ENCODE peak calls at places on chromosomes 4 and X, in five cellular contexts. V, W, P, Q and N are unnamed samples.

GRCh38 chr4:5460106-5460801 is 248.1 kb downstream of the EVC2 start:
- DNase-seq in Q (no peak), W (no peak), P (peak; percentile 74), V (no peak), N (no peak)

GRCh38 chrX:36431819-36432218 is 512.3 kb downstream of the CFAP47 start:
- DNase-seq in V (no peak), Q (no peak), P (no peak), W (no peak), N (no peak)

GRCh38 chrX:152936306-152936705 is 38.4 kb downstream of the ZNF185 start:
- DNase-seq in P (no peak), W (no peak), V (peak; percentile 62), Q (no peak), N (no peak)

GRCh38 chr4:138114434-138114833 is 127.7 kb downstream of the SLC7A11 start:
- DNase-seq in W (no peak), P (no peak), V (no peak), Q (no peak), N (no peak)

GRCh38 chr4:187849556-187850245 is 145.9 kb upstream of the ZFP42 start:
- DNase-seq in P (no peak), Q (peak; percentile 46), V (no peak), W (no peak), N (no peak)

GRCh38 chr4:21512351-21512750 is 436.2 kb downstream of the KCNIP4 start:
- DNase-seq in V (no peak), P (no peak), Q (no peak), W (no peak), N (no peak)

GRCh38 chr4:84547211-84547610 is 35.7 kb upstream of the CDS1 start:
- DNase-seq in P (no peak), Q (no peak), W (no peak), V (no peak), N (no peak)

GRCh38 chrX:19514791-19515614 is at the start of gene MAP3K15:
- DNase-seq in P (peak; percentile 56), V (no peak), W (peak; percentile 14), Q (peak; percentile 87), N (peak; percentile 26)

GRCh38 chr4:3193531-3194203 is 55.3 kb upstream of the MSANTD1 start:
- DNase-seq in Q (no peak), W (no peak), V (no peak), P (no peak), N (no peak)

GRCh38 chr4:25466966-25467697 is 90.1 kb downstream of the ANAPC4 start:
- DNase-seq in V (no peak), P (no peak), W (no peak), Q (no peak), N (no peak)

GRCh38 chr4:112277220-112277619 is 8.5 kb downstream of the TIFA start:
- DNase-seq in W (no peak), P (no peak), V (no peak), Q (no peak), N (no peak)

GRCh38 chrX:18961686-18962085 is 22.2 kb downstream of the PHKA2 start:
- DNase-seq in Q (no peak), P (no peak), V (no peak), W (no peak), N (no peak)

GRCh38 chr4:21113496-21114213 is 413.4 kb downstream of the PACRGL start:
- DNase-seq in P (no peak), V (no peak), Q (no peak), W (no peak), N (no peak)

GRCh38 chr4:138494931-138495330 is 252.8 kb upstream of the SLC7A11 start:
- DNase-seq in Q (no peak), V (no peak), P (peak; percentile 56), W (no peak), N (no peak)

GRCh38 chrX:109732319-109732779 is 708 bp downstream of the ACSL4 start:
- DNase-seq in V (no peak), Q (no peak), W (no peak), P (peak; percentile 45), N (no peak)

GRCh38 chrX:56975611-56976010 is 19.7 kb downstream of the SPIN3 start:
- DNase-seq in W (no peak), V (no peak), P (no peak), Q (no peak), N (no peak)

GRCh38 chr4:186725422-186726149 is 1.9 kb upstream of the FAT1 start:
- DNase-seq in Q (peak; percentile 91), V (peak; percentile 90), P (peak; percentile 78), W (peak; percentile 87), N (peak; percentile 75)

DNA sequence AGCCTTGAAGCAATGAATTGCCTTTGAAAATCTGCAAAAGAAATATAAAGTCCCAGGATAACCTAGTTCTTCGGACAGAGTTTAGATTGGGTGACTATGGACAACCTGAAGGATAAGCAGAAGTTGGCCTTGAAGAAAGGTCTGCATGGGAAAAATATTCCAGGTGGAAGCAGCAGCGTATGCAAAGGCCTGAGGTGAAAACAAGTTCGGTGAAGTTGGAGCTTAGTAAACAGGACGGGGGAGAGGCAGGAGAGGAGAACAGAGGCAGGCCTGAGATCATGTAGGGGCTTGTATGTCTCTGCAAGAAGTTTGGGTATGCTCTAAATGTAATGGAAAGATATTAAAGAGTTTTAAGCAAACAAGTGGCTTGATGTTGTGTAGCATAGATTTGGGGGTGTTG is 176.0 kb downstream of the ARHGAP24 start:
- DNase-seq in P (no peak), V (no peak), W (no peak), Q (no peak), N (no peak)
- H3K36me3 ChIP-seq in P (no peaks in the 10 kb centered on the region), V (no peaks in the 10 kb centered on the region), W (no peaks in the 10 kb centered on the region), Q (no peaks in the 10 kb centered on the region), N (no peaks in the 10 kb centered on the region)

DNA sequence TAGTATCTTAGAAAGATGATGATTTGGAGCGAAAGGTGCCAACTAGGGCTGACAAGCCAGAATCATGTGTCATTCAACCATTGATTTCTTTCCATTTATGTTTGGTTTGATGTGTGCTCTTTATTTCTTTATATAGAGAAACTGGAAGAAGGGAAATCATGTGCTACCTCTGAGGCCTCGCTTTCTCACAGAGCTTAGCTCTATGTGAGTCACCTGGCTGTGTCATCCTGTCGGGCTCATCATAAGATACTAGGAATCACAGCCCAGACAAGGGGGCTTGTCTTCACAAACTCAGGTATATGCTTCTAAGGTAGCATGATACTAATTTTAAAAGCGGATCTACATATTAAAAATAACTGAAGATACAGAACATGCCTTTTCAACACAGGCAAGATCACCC is 81.7 kb upstream of the GPM6B start:
- DNase-seq in Q (no peak), V (no peak), W (no peak), P (no peak), N (no peak)
- TF ChIP-seq EP300 in Q (no peak), V (no peak), W (no peak), P (no peak), N (no peak)

GRCh38 chr4:1231637-1232360 is 17.1 kb downstream of the CTBP1 start:
- DNase-seq in Q (peak; percentile 65), W (no peak), P (no peak), V (no peak), N (no peak)
- H3K36me3 ChIP-seq in Q (peaks cover 94% of the 10 kb centered on the region), W (peaks cover 8% of the 10 kb centered on the region), P (peaks cover 63% of the 10 kb centered on the region), V (peaks cover 62% of the 10 kb centered on the region), N (no peaks in the 10 kb centered on the region)

GRCh38 chr4:51907001-51907669 is 64.2 kb downstream of the DCUN1D4 start:
- DNase-seq in V (no peak), Q (no peak), W (no peak), P (no peak), N (no peak)

GRCh38 chr4:51901363-51901762 is 58.4 kb downstream of the DCUN1D4 start:
- DNase-seq in P (no peak), V (no peak), W (no peak), Q (no peak), N (no peak)

GRCh38 chr4:51909236-51909703 is 66.3 kb downstream of the DCUN1D4 start:
- DNase-seq in Q (no peak), V (no peak), W (peak; percentile 85), P (no peak), N (no peak)

GRCh38 chr4:51906167-51906647 is 63.3 kb downstream of the DCUN1D4 start:
- DNase-seq in V (no peak), W (no peak), P (no peak), Q (no peak), N (no peak)
- TF ChIP-seq EP300 in V (no peak), W (no peak), P (no peak), Q (no peak), N (no peak)

DNA sequence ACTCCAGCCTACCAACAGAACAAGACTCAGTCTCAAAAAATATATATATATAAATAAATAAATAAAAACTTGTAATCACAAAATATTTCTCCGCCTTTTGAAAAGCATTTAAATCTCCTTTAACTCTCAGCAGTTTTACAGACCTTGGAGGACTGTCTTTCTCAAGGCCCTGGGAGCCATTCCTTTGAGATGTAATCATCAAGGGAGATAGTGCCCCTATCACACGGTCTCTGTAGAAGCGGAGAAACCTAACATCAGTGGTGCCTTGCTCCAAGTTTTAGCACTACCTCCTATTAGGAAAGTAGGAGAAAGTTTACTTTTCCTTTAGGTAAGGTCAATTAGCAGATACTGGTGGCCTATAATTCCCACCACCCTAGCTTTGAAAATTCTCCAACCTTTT is 58.5 kb downstream of the ANTXR2 start:
- DNase-seq in V (no peak), W (no peak), Q (no peak), P (no peak), N (no peak)
- H3K36me3 ChIP-seq in V (peaks cover 16% of the 10 kb centered on the region), W (peaks cover 62% of the 10 kb centered on the region), Q (peaks cover 16% of the 10 kb centered on the region), P (no peaks in the 10 kb centered on the region), N (no peaks in the 10 kb centered on the region)

GRCh38 chr4:184757810-184758209 is 23.9 kb upstream of the CENPU start:
- DNase-seq in Q (no peak), W (no peak), V (no peak), P (no peak), N (no peak)

GRCh38 chr4:184751585-184751956 is 17.7 kb upstream of the CENPU start:
- DNase-seq in V (no peak), P (no peak), W (no peak), Q (no peak), N (no peak)

GRCh38 chr4:184752496-184753275 is 18.8 kb upstream of the CENPU start:
- DNase-seq in V (no peak), Q (no peak), W (no peak), P (no peak), N (no peak)

GRCh38 chr4:184755278-184755677 is 21.4 kb upstream of the CENPU start:
- DNase-seq in Q (no peak), W (no peak), V (no peak), P (no peak), N (no peak)

DNA sequence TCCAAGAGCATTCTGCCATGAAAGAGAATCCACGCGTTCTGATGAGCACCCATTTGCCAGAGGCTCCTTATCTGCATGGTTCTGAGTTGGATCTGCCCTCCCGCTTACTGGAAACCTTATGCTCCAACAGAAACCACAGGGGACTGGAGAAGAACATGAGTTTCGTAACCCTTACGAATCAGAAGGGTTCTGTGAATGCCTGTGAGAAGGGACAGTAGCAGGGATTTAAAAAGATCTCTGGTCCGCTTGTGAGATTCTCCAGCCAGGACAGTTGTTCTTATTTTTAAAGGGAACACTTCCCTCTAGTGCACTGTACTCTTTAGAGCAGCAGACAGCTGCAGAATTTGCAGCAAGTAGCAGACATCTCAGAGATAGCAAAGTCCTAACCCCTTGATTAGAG is 22.5 kb upstream of the CENPU start:
- DNase-seq in Q (no peak), W (no peak), V (peak; percentile 73), P (no peak), N (peak; percentile 43)
- TF ChIP-seq EP300 in Q (no peak), W (no peak), V (no peak), P (no peak), N (no peak)

DNA sequence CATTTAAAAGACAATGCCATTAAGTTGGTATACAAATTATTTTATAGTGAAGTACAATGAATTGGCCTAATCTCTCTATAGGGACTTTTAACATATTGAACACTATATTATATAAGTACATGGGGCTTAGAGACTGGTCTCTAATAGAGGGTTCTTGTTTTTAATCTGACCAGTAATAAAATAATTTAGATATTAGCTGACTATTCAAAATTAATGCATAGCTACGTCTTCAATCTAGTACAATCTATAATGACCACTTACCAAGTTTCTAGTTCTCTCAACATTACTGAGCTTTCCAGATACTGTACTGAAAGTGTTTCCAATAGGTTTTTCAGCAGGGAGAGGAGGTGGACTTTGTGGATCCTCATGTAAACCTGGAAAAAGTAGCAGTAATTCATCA is 59.6 kb downstream of the RPS3A start:
- DNase-seq in V (no peak), P (no peak), W (no peak), Q (no peak), N (no peak)
- H3K36me3 ChIP-seq in V (peaks cover 16% of the 10 kb centered on the region), P (peaks cover 5% of the 10 kb centered on the region), W (peaks cover 12% of the 10 kb centered on the region), Q (peaks cover 44% of the 10 kb centered on the region), N (no peaks in the 10 kb centered on the region)